ENCODE peak calls at places on chromosomes 12 and 14, in seven cellular contexts. One of them, this sample, is unnamed.

GRCh38 chr12:101855364-101855884 is 22.0 kb upstream of the DRAM1 start:
- DNase-seq in NB4: peak
- DNase-seq in GM13977: no peak
- DNase-seq in Calu3: no peak
- DNase-seq in heart right ventricle: no peak
- DNase-seq in left ventricle myocardium inferior: no peak
- DNase-seq in psoas muscle: no peak
- DNase-seq in this sample: no peak

GRCh38 chr14:64830961-64831360 is 48.7 kb downstream of the SPTB start:
- DNase-seq in left ventricle myocardium inferior: no peak
- DNase-seq in GM13977: no peak
- DNase-seq in heart right ventricle: no peak
- DNase-seq in psoas muscle: no peak
- DNase-seq in NB4: peak
- DNase-seq in Calu3: no peak
- DNase-seq in this sample: no peak

GRCh38 chr12:124369055-124369900 is 74.4 kb downstream of the RFLNA start:
- DNase-seq in left ventricle myocardium inferior: peak
- DNase-seq in heart right ventricle: peak
- DNase-seq in psoas muscle: peak
- DNase-seq in NB4: no peak
- DNase-seq in Calu3: peak
- DNase-seq in GM13977: no peak
- DNase-seq in this sample: no peak

GRCh38 chr12:92654929-92655328 is 47.9 kb upstream of the PLEKHG7 start:
- DNase-seq in Calu3: no peak
- DNase-seq in left ventricle myocardium inferior: no peak
- DNase-seq in psoas muscle: no peak
- DNase-seq in GM13977: no peak
- DNase-seq in NB4: no peak
- DNase-seq in heart right ventricle: no peak
- DNase-seq in this sample: no peak

GRCh38 chr12:125203145-125203765 is 138.0 kb downstream of the AACS start:
- DNase-seq in left ventricle myocardium inferior: no peak
- DNase-seq in Calu3: peak
- DNase-seq in NB4: peak
- DNase-seq in GM13977: peak
- DNase-seq in heart right ventricle: no peak
- DNase-seq in psoas muscle: no peak
- DNase-seq in this sample: peak

GRCh38 chr14:79971330-79971729 is 240.0 kb downstream of the DIO2 start:
- DNase-seq in psoas muscle: no peak
- DNase-seq in heart right ventricle: no peak
- DNase-seq in Calu3: no peak
- DNase-seq in NB4: no peak
- DNase-seq in left ventricle myocardium inferior: no peak
- DNase-seq in GM13977: no peak
- DNase-seq in this sample: no peak

GRCh38 chr14:90534091-90534837 is 137.4 kb downstream of the CALM1 start:
- DNase-seq in left ventricle myocardium inferior: no peak
- DNase-seq in heart right ventricle: no peak
- DNase-seq in psoas muscle: no peak
- DNase-seq in Calu3: no peak
- DNase-seq in GM13977: no peak
- DNase-seq in NB4: peak
- DNase-seq in this sample: no peak

GRCh38 chr14:76307786-76308780 is 67.9 kb upstream of the ESRRB start:
- DNase-seq in left ventricle myocardium inferior: no peak
- DNase-seq in GM13977: no peak
- DNase-seq in psoas muscle: no peak
- DNase-seq in NB4: no peak
- DNase-seq in heart right ventricle: no peak
- DNase-seq in Calu3: no peak
- DNase-seq in this sample: no peak

GRCh38 chr12:25283006-25283405 is 32.3 kb upstream of the KRAS start:
- DNase-seq in left ventricle myocardium inferior: no peak
- DNase-seq in Calu3: no peak
- DNase-seq in heart right ventricle: no peak
- DNase-seq in psoas muscle: no peak
- DNase-seq in GM13977: no peak
- DNase-seq in NB4: no peak
- DNase-seq in this sample: no peak

GRCh38 chr12:130097798-130098255 is 64.4 kb upstream of the FZD10 start:
- DNase-seq in NB4: no peak
- DNase-seq in heart right ventricle: no peak
- DNase-seq in psoas muscle: no peak
- DNase-seq in Calu3: no peak
- DNase-seq in GM13977: no peak
- DNase-seq in left ventricle myocardium inferior: no peak
- DNase-seq in this sample: no peak

GRCh38 chr14:33184587-33184986 is 245.9 kb downstream of the NPAS3 start:
- DNase-seq in NB4: no peak
- DNase-seq in psoas muscle: no peak
- DNase-seq in Calu3: no peak
- DNase-seq in left ventricle myocardium inferior: no peak
- DNase-seq in heart right ventricle: no peak
- DNase-seq in GM13977: no peak
- DNase-seq in this sample: no peak

GRCh38 chr12:77996670-77997069 is 166.0 kb downstream of the NAV3 start:
- DNase-seq in heart right ventricle: no peak
- DNase-seq in GM13977: no peak
- DNase-seq in NB4: no peak
- DNase-seq in psoas muscle: no peak
- DNase-seq in Calu3: no peak
- DNase-seq in left ventricle myocardium inferior: no peak
- DNase-seq in this sample: no peak
- TF ChIP-seq CTCF in heart right ventricle: no peak
- TF ChIP-seq CTCF in GM13977: no peak
- TF ChIP-seq CTCF in NB4: no peak
- TF ChIP-seq CTCF in psoas muscle: no peak
- TF ChIP-seq CTCF in Calu3: no peak
- TF ChIP-seq CTCF in left ventricle myocardium inferior: no peak
- TF ChIP-seq CTCF in this sample: no peak

GRCh38 chr14:92601757-92602417 is 88.3 kb downstream of the RIN3 start:
- DNase-seq in psoas muscle: no peak
- DNase-seq in heart right ventricle: no peak
- DNase-seq in NB4: no peak
- DNase-seq in GM13977: no peak
- DNase-seq in Calu3: no peak
- DNase-seq in left ventricle myocardium inferior: no peak
- DNase-seq in this sample: no peak

GRCh38 chr14:92598549-92598905 is 84.9 kb downstream of the RIN3 start:
- DNase-seq in left ventricle myocardium inferior: no peak
- DNase-seq in NB4: no peak
- DNase-seq in Calu3: no peak
- DNase-seq in psoas muscle: no peak
- DNase-seq in heart right ventricle: no peak
- DNase-seq in GM13977: no peak
- DNase-seq in this sample: no peak

GRCh38 chr14:92599786-92600185 is 86.2 kb downstream of the RIN3 start:
- DNase-seq in Calu3: no peak
- DNase-seq in left ventricle myocardium inferior: no peak
- DNase-seq in NB4: no peak
- DNase-seq in GM13977: no peak
- DNase-seq in psoas muscle: no peak
- DNase-seq in heart right ventricle: no peak
- DNase-seq in this sample: no peak

GRCh38 chr14:92601131-92601710 is 87.6 kb downstream of the RIN3 start:
- DNase-seq in left ventricle myocardium inferior: no peak
- DNase-seq in Calu3: no peak
- DNase-seq in GM13977: no peak
- DNase-seq in heart right ventricle: no peak
- DNase-seq in NB4: no peak
- DNase-seq in psoas muscle: no peak
- DNase-seq in this sample: no peak

DNA sequence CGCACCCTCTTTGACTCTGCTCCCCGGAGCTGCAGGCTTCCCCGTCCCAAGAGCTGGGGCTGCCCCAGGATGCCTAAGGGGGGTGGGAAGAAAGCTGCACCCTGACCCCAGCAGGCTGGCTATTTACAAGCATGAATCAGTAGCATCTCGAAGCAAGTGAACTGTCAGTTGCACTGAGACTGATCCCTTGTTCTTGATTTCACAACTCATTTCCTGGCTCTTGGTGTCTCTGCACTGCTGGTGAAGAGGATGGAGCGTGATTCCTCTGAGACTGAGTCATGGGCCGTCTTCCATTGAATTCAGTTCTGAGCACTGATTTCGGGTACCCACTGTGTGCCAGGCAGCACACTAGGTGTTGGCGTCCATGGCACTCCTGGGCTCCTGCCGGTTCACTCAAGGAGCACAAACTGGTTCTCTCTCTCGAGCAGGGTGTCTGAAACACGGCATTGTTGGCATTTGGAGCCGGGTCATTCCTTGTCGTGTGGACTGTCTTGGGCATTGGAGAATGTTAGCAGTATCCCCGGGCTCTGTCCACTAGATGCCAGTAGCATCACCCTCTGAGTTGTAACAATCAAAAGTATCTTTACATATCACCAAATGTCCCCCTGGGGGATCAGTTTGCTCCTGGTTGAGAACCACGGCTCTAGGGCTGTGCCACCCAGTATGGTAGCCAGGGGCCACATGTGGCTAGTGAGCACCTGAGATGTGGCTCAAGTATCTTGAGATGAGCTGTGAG is 86.9 kb downstream of the RIN3 start:
- DNase-seq in heart right ventricle: no peak
- DNase-seq in Calu3: no peak
- DNase-seq in left ventricle myocardium inferior: no peak
- DNase-seq in NB4: peak
- DNase-seq in GM13977: no peak
- DNase-seq in psoas muscle: no peak
- DNase-seq in this sample: no peak
- TF ChIP-seq CTCF in heart right ventricle: no peak
- TF ChIP-seq CTCF in Calu3: no peak
- TF ChIP-seq CTCF in left ventricle myocardium inferior: no peak
- TF ChIP-seq CTCF in NB4: no peak
- TF ChIP-seq CTCF in GM13977: no peak
- TF ChIP-seq CTCF in psoas muscle: no peak
- TF ChIP-seq CTCF in this sample: no peak

DNA sequence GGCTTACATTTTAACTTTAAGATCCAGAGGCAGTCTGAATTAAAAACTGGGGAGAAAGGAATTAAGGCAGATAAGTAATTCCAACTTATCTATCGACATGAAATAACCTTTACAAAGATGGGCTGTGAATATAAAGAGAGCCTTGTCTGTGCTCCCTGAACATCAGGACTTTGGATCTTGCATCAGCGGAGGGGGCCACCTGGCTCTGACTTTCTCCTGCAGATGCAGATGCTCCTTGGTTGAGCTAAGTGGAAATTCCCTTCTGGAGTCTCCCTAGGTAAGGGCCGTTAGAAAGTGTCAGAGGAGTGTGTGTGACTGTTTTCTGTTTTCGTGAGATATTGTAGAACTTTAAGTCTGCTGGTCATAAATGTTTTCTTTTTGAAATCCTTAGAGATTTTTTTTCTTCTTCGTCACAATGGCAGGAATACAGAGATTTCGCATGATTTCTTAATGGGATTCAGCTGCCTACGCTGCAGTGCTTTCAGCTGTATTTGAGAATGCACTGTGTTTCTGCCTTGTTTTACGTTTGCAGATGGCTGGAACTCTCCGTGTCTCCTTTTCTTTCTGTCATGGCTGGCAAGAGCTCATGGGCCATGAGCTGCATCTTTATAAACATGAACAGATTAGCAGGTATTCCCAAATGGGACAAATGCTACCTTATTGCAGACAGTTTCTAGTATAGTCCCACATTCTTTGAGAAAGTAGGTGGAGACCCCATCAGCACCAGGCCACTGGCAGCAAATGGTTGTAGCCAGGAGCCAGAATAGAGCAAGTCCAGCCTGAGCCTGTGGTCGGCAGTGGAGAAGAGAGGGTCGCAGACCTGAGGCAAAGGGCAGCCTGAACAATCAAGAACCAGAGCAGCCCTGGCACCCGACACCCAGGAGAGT is 76.2 kb upstream of the FRMD6 start:
- DNase-seq in left ventricle myocardium inferior: peak
- DNase-seq in NB4: no peak
- DNase-seq in psoas muscle: no peak
- DNase-seq in GM13977: no peak
- DNase-seq in Calu3: no peak
- DNase-seq in heart right ventricle: peak
- DNase-seq in this sample: no peak
- TF ChIP-seq CTCF in left ventricle myocardium inferior: no peak
- TF ChIP-seq CTCF in NB4: no peak
- TF ChIP-seq CTCF in psoas muscle: no peak
- TF ChIP-seq CTCF in GM13977: no peak
- TF ChIP-seq CTCF in Calu3: no peak
- TF ChIP-seq CTCF in heart right ventricle: no peak
- TF ChIP-seq CTCF in this sample: no peak

DNA sequence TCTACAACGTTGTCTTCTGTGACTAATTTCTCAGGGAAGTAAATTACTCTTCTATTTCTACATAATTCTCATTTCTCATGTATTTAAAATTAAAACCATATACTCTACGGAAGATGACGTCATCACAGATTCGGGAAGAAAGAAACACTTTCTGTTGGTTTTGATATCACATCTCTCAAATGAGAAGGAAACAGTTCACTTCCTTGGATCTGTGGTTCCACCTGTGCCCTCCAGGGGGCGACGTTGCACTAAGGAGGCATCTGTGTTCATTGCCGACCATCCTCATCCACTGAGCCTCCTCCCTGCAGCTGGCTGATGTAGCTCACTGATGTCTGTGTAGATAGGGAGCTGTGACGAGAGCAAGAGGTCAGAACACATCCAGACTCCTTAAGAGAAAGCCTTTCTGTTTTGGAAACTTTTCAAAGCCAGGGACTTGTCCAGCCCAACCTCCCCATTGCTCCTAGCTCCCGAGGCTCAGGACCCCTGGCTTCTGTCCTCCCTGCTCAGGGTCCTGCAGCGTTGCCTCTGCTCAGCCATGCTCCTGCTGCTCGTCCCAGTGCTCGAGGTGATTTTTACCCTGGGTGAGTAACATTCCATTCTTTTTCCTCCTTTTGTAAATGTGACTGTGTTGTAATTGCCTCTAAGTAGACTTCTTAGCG is 172.7 kb upstream of the OR4E1 start:
- DNase-seq in NB4: peak
- DNase-seq in GM13977: peak
- DNase-seq in psoas muscle: peak
- DNase-seq in Calu3: peak
- DNase-seq in left ventricle myocardium inferior: no peak
- DNase-seq in heart right ventricle: no peak
- DNase-seq in this sample: peak
- TF ChIP-seq CTCF in NB4: peak
- TF ChIP-seq CTCF in GM13977: peak
- TF ChIP-seq CTCF in psoas muscle: peak
- TF ChIP-seq CTCF in Calu3: peak
- TF ChIP-seq CTCF in left ventricle myocardium inferior: peak
- TF ChIP-seq CTCF in heart right ventricle: peak
- TF ChIP-seq CTCF in this sample: peak

DNA sequence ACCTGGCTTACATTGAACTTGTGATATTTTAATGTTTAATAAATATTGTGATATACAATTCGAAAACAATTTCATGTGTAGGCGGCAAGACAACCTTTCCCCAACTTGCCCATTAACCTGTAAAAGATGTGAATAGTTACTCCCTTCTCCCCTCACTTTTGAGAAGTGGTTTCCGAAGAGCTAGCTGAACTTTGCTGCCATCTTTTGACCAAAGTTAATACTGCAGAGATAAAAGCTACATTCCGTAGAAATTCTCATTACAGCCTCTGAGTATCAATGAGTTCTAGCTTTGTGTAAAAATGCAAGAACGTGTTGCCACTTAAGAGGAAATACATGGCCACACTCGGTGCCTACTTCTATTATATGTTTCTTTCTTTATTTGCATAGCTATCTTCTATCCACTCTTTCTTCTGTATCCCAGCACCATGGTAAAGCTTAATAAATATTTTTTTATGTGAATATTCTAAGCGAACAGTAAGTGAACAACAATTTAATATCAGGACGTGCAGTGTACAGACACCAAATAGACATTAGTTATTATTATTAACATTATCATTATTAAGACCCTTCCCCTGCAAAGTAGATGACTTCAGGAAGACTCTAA is 105.1 kb upstream of the TMEM260 start:
- DNase-seq in left ventricle myocardium inferior: no peak
- DNase-seq in GM13977: peak
- DNase-seq in heart right ventricle: no peak
- DNase-seq in psoas muscle: no peak
- DNase-seq in NB4: peak
- DNase-seq in Calu3: peak
- DNase-seq in this sample: peak
- TF ChIP-seq CTCF in left ventricle myocardium inferior: peak
- TF ChIP-seq CTCF in GM13977: peak
- TF ChIP-seq CTCF in heart right ventricle: peak
- TF ChIP-seq CTCF in psoas muscle: peak
- TF ChIP-seq CTCF in NB4: peak
- TF ChIP-seq CTCF in Calu3: no peak
- TF ChIP-seq CTCF in this sample: peak

This sample was measured in GM20000.